ENCODE peak calls at places on chromosomes 11 and 22, in nine cellular contexts. T is astrocyte, Z is neuronal stem cell, Q is Ammon's horn, J is GM12865, S is activated T-cell treated with anti-CD3 and anti-CD28 coated beads for 1 hour, V is iris pigment epithelial cell, P is tibial nerve, I is astrocyte of the spinal cord. M is an unnamed sample.

GRCh38 chr11:115222218-115222862 is 281.9 kb downstream of the CADM1 start:
- DNase-seq in T (peak; percentile 98), Z (no peak), Q (peak; percentile 72), J (peak; percentile 96), S (no peak), V (peak; percentile 97), P (no peak), I (peak; percentile 95), M (no peak)

GRCh38 chr11:12269104-12269441 is 108.3 kb upstream of the PARVA start:
- DNase-seq in T (no peak), Z (no peak), Q (no peak), J (no peak), S (no peak), V (peak; percentile 45), P (no peak), I (no peak), M (no peak)

GRCh38 chr11:108788565-108789199 is 123.8 kb downstream of the DDX10 start:
- DNase-seq in T (peak; percentile 29), Z (peak; percentile 1), Q (no peak), J (peak; percentile 38), S (no peak), V (peak; percentile 67), P (no peak), I (peak; percentile 50), M (peak; percentile 38)

GRCh38 chr22:42076764-42077485 is 2.6 kb upstream of the SMDT1 start:
- DNase-seq in T (no peak), Z (no peak), Q (no peak), J (no peak), S (no peak), V (no peak), P (no peak), I (no peak), M (no peak)

GRCh38 chr11:122007611-122008071 is 108.4 kb downstream of the BLID start:
- DNase-seq in T (peak; percentile 50), Z (no peak), Q (peak; percentile 71), J (no peak), S (no peak), V (peak; percentile 28), P (peak; percentile 77), I (peak; percentile 54), M (no peak)

GRCh38 chr11:18144243-18144642 is 11.9 kb downstream of the MRGPRX3 start:
- DNase-seq in T (no peak), Z (no peak), Q (no peak), J (no peak), S (no peak), V (peak; percentile 35), P (no peak), I (no peak), M (no peak)

GRCh38 chr22:36339171-36340065 is 48.3 kb downstream of the MYH9 start:
- DNase-seq in T (peak; percentile 86), Z (no peak), Q (no peak), J (no peak), S (no peak), V (peak; percentile 85), P (no peak), I (peak; percentile 80), M (no peak)

GRCh38 chr22:49569286-49570031 is 258.2 kb downstream of the BRD1 start:
- DNase-seq in T (no peak), Z (no peak), Q (no peak), J (no peak), S (no peak), V (no peak), P (no peak), I (no peak), M (no peak)

GRCh38 chr11:17859552-17859951 is 125.0 kb downstream of the KCNC1 start:
- DNase-seq in T (no peak), Z (no peak), Q (no peak), J (no peak), S (no peak), V (no peak), P (no peak), I (no peak), M (no peak)

GRCh38 chr11:88175004-88175706 is at the start of gene RAB38:
- DNase-seq in T (peak; percentile 21), Z (peak; percentile 41), Q (no peak), J (peak; percentile 59), S (no peak), V (peak; percentile 14), P (no peak), I (peak; percentile 21), M (no peak)